ENCODE peak calls at places on chromosomes 4 and X, in four cellular contexts. One of them, this sample, is unnamed.

GRCh38 chr4:83112678-83113428 is 1.7 kb downstream of the PLAC8 start:
- DNase-seq in mucosa of gallbladder: no peak
- DNase-seq in B cell: no peak
- DNase-seq in NCI-H1930: no peak
- DNase-seq in this sample: no peak

GRCh38 chr4:153782567-153782966 is 6.3 kb downstream of the SFRP2 start:
- DNase-seq in mucosa of gallbladder: no peak
- DNase-seq in B cell: no peak
- DNase-seq in NCI-H1930: no peak
- DNase-seq in this sample: no peak

GRCh38 chr4:3856604-3857204 is 90.5 kb downstream of the ADRA2C start:
- DNase-seq in mucosa of gallbladder: no peak
- DNase-seq in B cell: no peak
- DNase-seq in NCI-H1930: no peak
- DNase-seq in this sample: no peak

GRCh38 chr4:83238393-83238792 is 46.2 kb downstream of the COQ2 start:
- DNase-seq in mucosa of gallbladder: no peak
- DNase-seq in B cell: no peak
- DNase-seq in NCI-H1930: no peak
- DNase-seq in this sample: no peak

GRCh38 chr4:4421356-4421755 is 34.5 kb downstream of the NSG1 start:
- DNase-seq in mucosa of gallbladder: no peak
- DNase-seq in B cell: no peak
- DNase-seq in NCI-H1930: no peak
- DNase-seq in this sample: no peak

GRCh38 chrX:11908371-11908770 is 150.3 kb downstream of the MSL3 start:
- DNase-seq in mucosa of gallbladder: no peak
- DNase-seq in B cell: peak
- DNase-seq in NCI-H1930: no peak
- DNase-seq in this sample: no peak

GRCh38 chr4:38935391-38936073 is 67.9 kb downstream of the FAM114A1 start:
- DNase-seq in mucosa of gallbladder: no peak
- DNase-seq in B cell: no peak
- DNase-seq in NCI-H1930: no peak
- DNase-seq in this sample: no peak

GRCh38 chrX:52410439-52411394 is 41.9 kb downstream of the XAGE2 start:
- DNase-seq in mucosa of gallbladder: no peak
- DNase-seq in B cell: no peak
- DNase-seq in NCI-H1930: no peak
- DNase-seq in this sample: no peak

GRCh38 chr4:76801621-76802545 is 96.1 kb downstream of the SOWAHB start:
- DNase-seq in mucosa of gallbladder: no peak
- DNase-seq in B cell: no peak
- DNase-seq in NCI-H1930: no peak
- DNase-seq in this sample: no peak

GRCh38 chrX:106959897-106960296 is 39.7 kb downstream of the CLDN2 start:
- DNase-seq in mucosa of gallbladder: no peak
- DNase-seq in B cell: no peak
- DNase-seq in NCI-H1930: no peak
- DNase-seq in this sample: no peak